ENCODE peak calls at places on chromosomes 7 and 10, in four cellular contexts. One of them, this sample, is unnamed.

GRCh38 chr10:63819753-63820347 is 298.6 kb downstream of the REEP3 start:
- DNase-seq in IMR-90: peak; percentile 62
- DNase-seq in K562: peak; percentile 31
- DNase-seq in GM12878: no peak
- DNase-seq in this sample: peak; percentile 65

GRCh38 chr7:157554393-157555238 is 217.8 kb downstream of the DNAJB6 start:
- DNase-seq in IMR-90: no peak
- DNase-seq in GM12878: no peak
- DNase-seq in K562: no peak
- DNase-seq in this sample: no peak

GRCh38 chr10:43222296-43222695 is 44.6 kb downstream of the RASGEF1A start:
- DNase-seq in GM12878: no peak
- DNase-seq in K562: no peak
- DNase-seq in IMR-90: no peak
- DNase-seq in this sample: no peak

GRCh38 chr10:103917326-103918052 is 495 bp downstream of the STN1 start:
- DNase-seq in K562: peak; percentile 17
- DNase-seq in IMR-90: peak; percentile 46
- DNase-seq in GM12878: no peak
- DNase-seq in this sample: peak; percentile 42

GRCh38 chr7:138979988-138980574 is 1.1 kb downstream of the KIAA1549 start:
- DNase-seq in IMR-90: no peak
- DNase-seq in K562: no peak
- DNase-seq in GM12878: no peak
- DNase-seq in this sample: no peak

GRCh38 chr10:101354584-101355070 is 662 bp downstream of the BTRC start:
- DNase-seq in GM12878: no peak
- DNase-seq in K562: peak; percentile 9
- DNase-seq in IMR-90: no peak
- DNase-seq in this sample: no peak

GRCh38 chr10:111231779-111232178 is 154.9 kb downstream of the ADRA2A start:
- DNase-seq in K562: no peak
- DNase-seq in IMR-90: no peak
- DNase-seq in GM12878: no peak
- DNase-seq in this sample: no peak

GRCh38 chr7:135855836-135856235 is 107.2 kb upstream of the FAM180A start:
- DNase-seq in GM12878: no peak
- DNase-seq in K562: no peak
- DNase-seq in IMR-90: no peak
- DNase-seq in this sample: no peak

GRCh38 chr7:98810166-98810802 is 59.5 kb downstream of the TMEM130 start:
- DNase-seq in K562: no peak
- DNase-seq in GM12878: no peak
- DNase-seq in IMR-90: no peak
- DNase-seq in this sample: no peak

GRCh38 chr10:65320256-65321026 is 1605.4 kb upstream of the LRRTM3 start:
- DNase-seq in IMR-90: no peak
- DNase-seq in K562: no peak
- DNase-seq in GM12878: no peak
- DNase-seq in this sample: no peak

GRCh38 chr10:6070647-6071046 is 8.5 kb upstream of the IL2RA start:
- DNase-seq in IMR-90: no peak
- DNase-seq in K562: no peak
- DNase-seq in GM12878: no peak
- DNase-seq in this sample: no peak

GRCh38 chr7:30285067-30285530 is 702 bp downstream of the ZNRF2 start:
- DNase-seq in IMR-90: peak; percentile 8
- DNase-seq in K562: peak; percentile 29
- DNase-seq in GM12878: no peak
- DNase-seq in this sample: no peak

GRCh38 chr10:102632394-102633062 is 11.8 kb upstream of the TRIM8 start:
- DNase-seq in IMR-90: peak; percentile 52
- DNase-seq in GM12878: no peak
- DNase-seq in K562: no peak
- DNase-seq in this sample: no peak

GRCh38 chr10:102229810-102230263 is 3.7 kb downstream of the ELOVL3 start:
- DNase-seq in K562: peak; percentile 71
- DNase-seq in GM12878: peak; percentile 33
- DNase-seq in IMR-90: peak; percentile 65
- DNase-seq in this sample: peak; percentile 88

GRCh38 chr10:94666391-94667102 is 17.0 kb upstream of the CYP2C18 start:
- DNase-seq in GM12878: no peak
- DNase-seq in K562: no peak
- DNase-seq in IMR-90: no peak
- DNase-seq in this sample: no peak

GRCh38 chr7:140017543-140017942 is 45.2 kb downstream of the PARP12 start:
- DNase-seq in GM12878: no peak
- DNase-seq in IMR-90: no peak
- DNase-seq in K562: no peak
- DNase-seq in this sample: no peak

GRCh38 chr10:86905429-86905828 is 52.0 kb downstream of the MMRN2 start:
- DNase-seq in IMR-90: no peak
- DNase-seq in GM12878: no peak
- DNase-seq in K562: no peak
- DNase-seq in this sample: no peak

GRCh38 chr7:139768249-139768824 is 9.5 kb downstream of the HIPK2 start:
- DNase-seq in K562: no peak
- DNase-seq in GM12878: no peak
- DNase-seq in IMR-90: no peak
- DNase-seq in this sample: no peak

GRCh38 chr10:42940487-42941157 is 136.2 kb upstream of the RET start:
- DNase-seq in K562: no peak
- DNase-seq in GM12878: no peak
- DNase-seq in IMR-90: no peak
- DNase-seq in this sample: no peak

GRCh38 chr10:126302195-126302594 is 86.1 kb downstream of the ADAM12 start:
- DNase-seq in K562: no peak
- DNase-seq in GM12878: no peak
- DNase-seq in IMR-90: no peak
- DNase-seq in this sample: no peak

GRCh38 chr7:6614941-6615737 is at the start of gene ZNF853:
- DNase-seq in GM12878: no peak
- DNase-seq in IMR-90: no peak
- DNase-seq in K562: no peak
- DNase-seq in this sample: no peak

GRCh38 chr7:127667017-127667670 is 15.2 kb downstream of the SND1 start:
- DNase-seq in GM12878: no peak
- DNase-seq in K562: no peak
- DNase-seq in IMR-90: peak; percentile 86
- DNase-seq in this sample: peak; percentile 8

GRCh38 chr7:45151131-45151684 is 6.4 kb upstream of the RAMP3 start:
- DNase-seq in GM12878: no peak
- DNase-seq in IMR-90: no peak
- DNase-seq in K562: no peak
- DNase-seq in this sample: no peak

GRCh38 chr7:80682744-80683143 is 44.3 kb downstream of the CD36 start:
- DNase-seq in GM12878: no peak
- DNase-seq in K562: no peak
- DNase-seq in IMR-90: no peak
- DNase-seq in this sample: no peak

GRCh38 chr7:214410-215212 is 22.2 kb downstream of the FAM20C start:
- DNase-seq in IMR-90: peak; percentile 81
- DNase-seq in K562: no peak
- DNase-seq in GM12878: no peak
- DNase-seq in this sample: peak; percentile 61

GRCh38 chr10:133364645-133365431 is 7.0 kb upstream of the FUOM start:
- DNase-seq in K562: no peak
- DNase-seq in GM12878: no peak
- DNase-seq in IMR-90: no peak
- DNase-seq in this sample: no peak

GRCh38 chr7:106588576-106589494 is 72.1 kb downstream of the CCDC71L start:
- DNase-seq in GM12878: no peak
- DNase-seq in IMR-90: no peak
- DNase-seq in K562: no peak
- DNase-seq in this sample: no peak

GRCh38 chr10:58920655-58921003 is 255.8 kb upstream of the PHYHIPL start:
- DNase-seq in GM12878: no peak
- DNase-seq in IMR-90: no peak
- DNase-seq in K562: no peak
- DNase-seq in this sample: no peak

GRCh38 chr10:22712959-22713852 is 1.2 kb downstream of the PIP4K2A start:
- DNase-seq in GM12878: no peak
- DNase-seq in IMR-90: peak; percentile 33
- DNase-seq in K562: peak; percentile 46
- DNase-seq in this sample: no peak

GRCh38 chr10:81873231-81873931 is 1.6 kb upstream of the NRG3 start:
- DNase-seq in K562: no peak
- DNase-seq in IMR-90: no peak
- DNase-seq in GM12878: no peak
- DNase-seq in this sample: no peak

GRCh38 chr10:122997864-122998263 is 10.7 kb downstream of the IKZF5 start:
- DNase-seq in K562: no peak
- DNase-seq in GM12878: no peak
- DNase-seq in IMR-90: no peak
- DNase-seq in this sample: no peak

GRCh38 chr10:78336402-78336791 is 302.7 kb downstream of the RPS24 start:
- DNase-seq in GM12878: no peak
- DNase-seq in IMR-90: peak; percentile 97
- DNase-seq in K562: no peak
- DNase-seq in this sample: no peak

GRCh38 chr10:61465807-61466425 is 12.7 kb upstream of the TMEM26 start:
- DNase-seq in IMR-90: peak; percentile 34
- DNase-seq in K562: peak; percentile 28
- DNase-seq in GM12878: no peak
- DNase-seq in this sample: no peak

GRCh38 chr10:17216217-17216900 is 11.7 kb upstream of the VIM start:
- DNase-seq in GM12878: peak; percentile 82
- DNase-seq in IMR-90: peak; percentile 98
- DNase-seq in K562: peak; percentile 82
- DNase-seq in this sample: peak; percentile 83

GRCh38 chr7:48192996-48193395 is 21.7 kb downstream of the ABCA13 start:
- DNase-seq in K562: no peak
- DNase-seq in GM12878: no peak
- DNase-seq in IMR-90: no peak
- DNase-seq in this sample: no peak

GRCh38 chr10:86294346-86295265 is 72.0 kb downstream of the GRID1 start:
- DNase-seq in K562: no peak
- DNase-seq in IMR-90: no peak
- DNase-seq in GM12878: no peak
- DNase-seq in this sample: no peak

GRCh38 chr10:113140612-113141011 is 190.6 kb downstream of the TCF7L2 start:
- DNase-seq in GM12878: no peak
- DNase-seq in K562: no peak
- DNase-seq in IMR-90: no peak
- DNase-seq in this sample: no peak

GRCh38 chr10:104049497-104050250 is 36.0 kb downstream of the COL17A1 start:
- DNase-seq in IMR-90: peak; percentile 49
- DNase-seq in K562: no peak
- DNase-seq in GM12878: no peak
- DNase-seq in this sample: peak; percentile 48

GRCh38 chr10:108301002-108301401 is 1136.5 kb upstream of the SORCS1 start:
- DNase-seq in GM12878: no peak
- DNase-seq in IMR-90: no peak
- DNase-seq in K562: no peak
- DNase-seq in this sample: no peak

GRCh38 chr7:13262929-13263530 is 575.6 kb downstream of the ARL4A start:
- DNase-seq in IMR-90: peak; percentile 52
- DNase-seq in GM12878: no peak
- DNase-seq in K562: peak; percentile 27
- DNase-seq in this sample: peak; percentile 13
- TF ChIP-seq ELK1 in IMR-90: no peak
- TF ChIP-seq ELK1 in GM12878: no peak
- TF ChIP-seq ELK1 in K562: no peak
- TF ChIP-seq ELK1 in this sample: no peak

DNA sequence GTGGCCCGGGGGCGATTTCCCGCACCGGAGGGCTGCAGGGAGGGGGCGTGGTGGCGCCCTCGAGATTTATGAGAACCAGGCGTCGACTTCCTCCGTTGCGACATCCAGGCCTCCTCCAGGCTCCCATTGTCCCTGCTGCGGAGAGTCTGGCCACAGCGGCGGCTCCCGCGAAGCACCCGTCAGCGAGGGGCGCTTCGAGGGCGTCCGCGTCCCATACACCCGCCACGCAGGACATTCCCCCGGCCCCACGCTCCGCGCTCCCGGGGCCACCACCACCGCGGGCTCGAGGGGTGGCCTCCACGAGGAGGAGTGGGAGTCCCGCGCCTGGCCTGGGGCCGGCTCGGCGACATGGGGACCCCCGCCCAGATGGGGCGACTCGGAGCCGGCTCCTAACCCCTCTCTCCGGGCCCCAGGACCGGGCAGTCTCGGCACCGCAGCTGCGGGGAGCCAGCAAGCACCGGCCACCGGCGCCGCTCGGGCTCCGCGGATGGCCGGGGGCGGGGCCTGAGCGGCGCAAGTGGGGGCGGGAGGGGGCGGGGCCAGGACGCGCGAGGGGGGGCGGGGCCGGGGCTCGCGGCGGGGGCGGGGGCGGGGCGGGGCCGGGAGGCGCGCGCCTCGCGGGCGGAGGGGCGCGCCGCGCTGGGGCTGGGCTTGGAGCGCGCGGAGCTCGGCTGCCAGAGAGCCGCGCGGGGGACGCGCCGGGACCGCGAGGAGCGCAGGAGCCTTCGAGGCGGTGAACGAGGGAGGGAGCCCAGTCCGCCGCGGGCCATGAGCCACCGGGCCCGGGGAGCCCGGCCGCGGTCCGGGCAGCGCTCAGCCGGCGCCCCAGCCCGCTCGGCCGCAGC is at the start of gene SH2B2:
- DNase-seq in GM12878: no peak
- DNase-seq in K562: peak; percentile 92
- DNase-seq in IMR-90: peak; percentile 49
- DNase-seq in this sample: peak; percentile 54
- TF ChIP-seq POLR2A in GM12878: peak; percentile 67
- TF ChIP-seq POLR2A in K562: peak; percentile 70
- TF ChIP-seq POLR2A in IMR-90: peak; percentile 59
- TF ChIP-seq POLR2A in this sample: peak; percentile 64

GRCh38 chr7:85186083-85186520 is 754 bp downstream of the SEMA3D start:
- DNase-seq in GM12878: no peak
- DNase-seq in K562: no peak
- DNase-seq in IMR-90: peak; percentile 49
- DNase-seq in this sample: peak; percentile 30
- TF ChIP-seq RCOR1 in GM12878: no peak
- TF ChIP-seq RCOR1 in K562: no peak
- TF ChIP-seq RCOR1 in IMR-90: no peak
- TF ChIP-seq RCOR1 in this sample: no peak

DNA sequence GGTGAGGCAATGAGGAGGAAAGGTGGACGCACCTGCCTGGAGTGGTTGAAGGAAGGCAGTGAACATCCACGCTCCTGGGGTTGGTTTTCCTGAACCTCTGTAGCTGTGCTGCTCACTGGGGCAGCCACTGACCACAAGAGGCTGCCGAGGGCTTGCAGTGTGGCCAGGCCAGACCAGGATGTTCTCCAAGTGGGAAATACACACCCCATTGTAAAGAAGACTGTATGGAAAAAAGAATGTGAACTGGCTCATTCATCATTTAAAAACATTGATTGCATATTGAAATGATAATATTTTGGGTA is 107.6 kb downstream of the SNX10 start:
- DNase-seq in K562: peak; percentile 49
- DNase-seq in IMR-90: peak; percentile 2
- DNase-seq in GM12878: no peak
- DNase-seq in this sample: peak; percentile 48
- TF ChIP-seq ELK1 in K562: no peak
- TF ChIP-seq ELK1 in IMR-90: no peak
- TF ChIP-seq ELK1 in GM12878: no peak
- TF ChIP-seq ELK1 in this sample: no peak

GRCh38 chr10:119725550-119726290 is at the start of gene INPP5F:
- DNase-seq in IMR-90: peak; percentile 96
- DNase-seq in GM12878: peak; percentile 88
- DNase-seq in K562: peak; percentile 99
- DNase-seq in this sample: peak; percentile 98
- TF ChIP-seq POLR2A in IMR-90: peak; percentile 60
- TF ChIP-seq POLR2A in GM12878: peak; percentile 90
- TF ChIP-seq POLR2A in K562: peak; percentile 92
- TF ChIP-seq POLR2A in this sample: peak; percentile 87

GRCh38 chr7:119472398-119473038 is 800.5 kb upstream of the KCND2 start:
- DNase-seq in K562: no peak
- DNase-seq in IMR-90: no peak
- DNase-seq in GM12878: no peak
- DNase-seq in this sample: no peak
- TF ChIP-seq RCOR1 in K562: no peak
- TF ChIP-seq RCOR1 in IMR-90: no peak
- TF ChIP-seq RCOR1 in GM12878: no peak
- TF ChIP-seq RCOR1 in this sample: no peak